ENCODE peak calls at places on chromosomes 11 and 22, in seven cellular contexts. Q is sigmoid colon, Z is stomach, T is K562, E is GM12878, R is prostate gland, J is HCT116. P is an unnamed sample.

GRCh38 chr22:43479962-43480361 is 68.1 kb downstream of the MPPED1 start:
- DNase-seq in J (no peak), Z (no peak), T (no peak), E (no peak), Q (no peak), R (no peak), P (peak)

GRCh38 chr11:26715133-26715532 is 6.7 kb downstream of the SLC5A12 start:
- DNase-seq in J (no peak), R (no peak), T (no peak), E (no peak), Q (no peak), Z (no peak), P (no peak)

GRCh38 chr11:65871811-65872548 is 620 bp downstream of the EFEMP2 start:
- DNase-seq in R (no peak), E (no peak), J (no peak), T (no peak), Z (no peak), Q (peak), P (no peak)

GRCh38 chr11:22343411-22344032 is 5.3 kb downstream of the SLC17A6 start:
- DNase-seq in T (no peak), R (no peak), Q (no peak), J (no peak), E (no peak), Z (no peak), P (no peak)

GRCh38 chr11:117620131-117620530 is 176.9 kb downstream of the DSCAML1 start:
- DNase-seq in Z (no peak), R (no peak), Q (peak), T (no peak), E (no peak), J (no peak), P (peak)

GRCh38 chr11:83054001-83054400 is 17.7 kb downstream of the RAB30 start:
- DNase-seq in Q (no peak), E (no peak), T (no peak), R (no peak), Z (no peak), J (no peak), P (no peak)

GRCh38 chr11:116589402-116589801 is 183.4 kb downstream of the BUD13 start:
- DNase-seq in Z (no peak), R (no peak), J (no peak), Q (no peak), T (no peak), E (no peak), P (no peak)

GRCh38 chr22:37416806-37417205 is 10.5 kb downstream of the ELFN2 start:
- DNase-seq in Q (no peak), J (no peak), T (no peak), Z (no peak), R (no peak), E (no peak), P (peak)

GRCh38 chr11:2509481-2510001 is 64.7 kb downstream of the KCNQ1 start:
- DNase-seq in Z (peak), R (no peak), J (no peak), E (no peak), T (peak), Q (peak), P (no peak)

GRCh38 chr11:64583296-64584262 is 7.4 kb upstream of the SLC22A12 start:
- DNase-seq in E (no peak), T (peak), Q (peak), R (no peak), Z (no peak), J (no peak), P (no peak)

DNA sequence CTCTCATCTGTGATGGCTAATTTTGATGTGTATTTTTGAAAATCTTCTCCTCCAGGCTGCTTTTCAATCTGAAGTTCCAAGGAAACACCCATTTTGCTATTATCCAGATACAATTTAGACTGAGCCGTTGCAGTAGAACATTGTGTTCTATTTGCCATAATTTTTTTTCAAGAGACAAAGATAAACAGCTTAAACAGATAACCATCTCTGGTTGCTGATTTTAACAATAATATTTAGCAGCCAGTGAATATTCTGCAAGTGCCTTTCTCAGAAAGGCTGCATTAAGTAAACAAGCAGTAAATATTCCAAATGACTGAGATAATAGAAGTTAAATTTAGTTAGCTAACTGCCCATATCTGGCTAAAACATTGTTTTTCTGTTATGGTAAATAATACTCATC is 206.8 kb downstream of the SBF2 start:
- DNase-seq in Q (no peak), E (no peak), Z (no peak), R (no peak), J (no peak), T (no peak), P (no peak)
- TF ChIP-seq POLR2AphosphoS5 in Q (peak), E (no peak), Z (no peak), R (peak), J (no peak), T (no peak), P (no peak)

GRCh38 chr22:38718414-38718813 is 12.7 kb downstream of the GTPBP1 start:
- DNase-seq in T (no peak), Z (peak), R (peak), J (peak), Q (peak), E (no peak), P (no peak)
- TF ChIP-seq POLR2AphosphoS5 in T (no peak), Z (peak), R (peak), J (peak), Q (peak), E (no peak), P (no peak)

GRCh38 chr11:96167787-96168186 is 175.2 kb downstream of the MAML2 start:
- DNase-seq in Q (no peak), R (no peak), J (no peak), T (no peak), Z (no peak), E (no peak), P (no peak)

GRCh38 chr11:96161271-96162089 is 181.5 kb downstream of the MAML2 start:
- DNase-seq in Q (no peak), J (no peak), R (no peak), T (no peak), Z (no peak), E (no peak), P (no peak)

GRCh38 chr11:96167233-96167632 is 175.8 kb downstream of the MAML2 start:
- DNase-seq in Q (no peak), R (no peak), Z (no peak), E (no peak), T (no peak), J (no peak), P (no peak)

GRCh38 chr11:96159968-96160367 is 183.0 kb downstream of the MAML2 start:
- DNase-seq in R (no peak), J (no peak), Z (no peak), Q (no peak), E (no peak), T (no peak), P (no peak)

GRCh38 chr11:96162816-96163499 is 180.0 kb downstream of the MAML2 start:
- DNase-seq in Q (peak), R (no peak), Z (no peak), E (no peak), J (no peak), T (no peak), P (no peak)
- TF ChIP-seq POLR2AphosphoS5 in Q (peak), R (peak), Z (peak), E (no peak), J (no peak), T (no peak), P (no peak)

DNA sequence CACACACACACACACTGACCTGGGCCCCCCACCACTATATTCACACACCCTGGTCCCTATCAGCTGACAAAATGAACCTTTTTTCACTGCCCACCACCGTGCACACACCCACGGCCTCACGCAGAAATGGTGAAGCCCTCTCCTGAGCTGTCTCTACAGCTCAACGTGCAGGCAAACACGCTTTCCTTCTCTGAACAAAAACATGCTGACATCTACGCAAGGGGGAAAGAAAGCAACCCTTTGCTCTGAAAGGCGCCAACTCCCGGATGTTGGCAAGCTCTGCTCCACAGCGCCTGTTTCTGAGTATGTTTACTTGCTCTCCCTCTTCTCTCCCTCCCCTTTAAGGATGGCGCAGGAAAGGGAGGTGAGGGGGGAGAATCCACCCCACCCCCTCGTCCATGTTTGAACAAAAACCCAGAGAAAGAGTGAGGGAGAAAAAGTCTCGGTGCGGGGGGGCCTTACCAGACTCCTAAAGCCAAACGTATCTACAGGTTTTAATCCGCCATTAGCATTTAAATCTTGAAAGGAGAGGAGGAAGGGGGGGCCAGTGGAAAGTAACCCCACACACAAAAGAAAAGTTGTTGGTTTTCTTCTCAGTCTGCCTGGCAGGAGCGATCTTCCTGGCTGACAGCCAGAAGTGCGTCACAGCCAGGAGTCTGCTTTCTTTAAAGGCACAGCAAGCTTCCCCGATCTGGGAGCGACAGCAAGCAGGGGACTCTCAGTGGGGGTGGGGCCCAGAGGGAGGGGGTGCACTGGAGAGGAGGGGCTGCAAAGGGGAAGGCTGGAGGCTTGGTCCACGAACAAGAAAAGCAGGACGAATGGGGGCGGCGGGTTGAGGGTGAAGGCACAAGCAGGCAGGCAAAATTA is 39.6 kb downstream of the NUMA1 start:
- DNase-seq in Z (peak), J (peak), E (no peak), R (peak), Q (peak), T (peak), P (peak)
- TF ChIP-seq POLR2AphosphoS5 in Z (peak), J (peak), E (peak), R (peak), Q (peak), T (no peak), P (peak)

DNA sequence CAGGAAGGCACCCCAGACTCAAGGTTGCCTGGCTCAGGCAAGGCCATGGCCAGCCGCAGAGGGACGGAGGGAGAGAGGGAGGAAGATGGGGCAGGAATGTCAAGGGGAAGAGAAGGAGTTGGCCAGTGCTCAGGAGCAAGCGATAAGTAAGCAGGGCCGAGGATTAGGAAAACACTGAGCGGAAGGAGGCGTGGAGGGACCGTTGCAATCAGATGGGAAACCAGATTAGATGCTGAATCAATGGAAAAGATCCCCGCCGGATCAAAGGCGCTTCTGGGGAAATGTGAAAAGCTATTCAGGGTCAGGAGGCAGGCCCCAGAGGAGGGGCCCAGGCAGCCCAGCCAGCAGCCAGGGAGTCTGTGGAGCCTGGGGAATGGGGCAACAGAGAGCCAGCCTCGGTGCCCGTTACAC is 26.6 kb upstream of the MYEOV start:
- DNase-seq in E (no peak), R (no peak), J (no peak), Z (no peak), T (no peak), Q (no peak), P (no peak)
- TF ChIP-seq POLR2AphosphoS5 in E (no peak), R (no peak), J (no peak), Z (no peak), T (no peak), Q (no peak), P (no peak)